ENCODE peak calls at places on chromosomes 2 and 18, in eight cellular contexts. V, C, L, E, K, M, B and H are unnamed samples.
A peak's percentile ranks its signal among the peaks of the same experiment; 100 is the strongest.

GRCh38 chr2:223815186-223815883 is 22.0 kb downstream of the AP1S3 start:
- DNase-seq in L (no peak), V (peak; percentile 97), C (no peak), M (no peak), K (no peak), B (no peak), E (no peak), H (no peak)

GRCh38 chr2:174699993-174700766 is 64.1 kb downstream of the CHRNA1 start:
- DNase-seq in M (no peak), V (peak; percentile 56), K (peak; percentile 65), C (peak; percentile 28), L (peak; percentile 7), E (peak; percentile 61), B (peak; percentile 38), H (no peak)

GRCh38 chr2:11157731-11158130 is 2.5 kb downstream of the SLC66A3 start:
- DNase-seq in C (no peak), V (no peak), E (no peak), K (no peak), M (no peak), B (no peak), L (no peak), H (no peak)

GRCh38 chr2:70785137-70785911 is 5.1 kb downstream of the FIGLA start:
- DNase-seq in B (no peak), C (no peak), E (no peak), M (peak; percentile 29), L (peak; percentile 23), V (no peak), K (peak; percentile 41), H (no peak)

GRCh38 chr2:179141206-179141605 is 91.3 kb upstream of the CCDC141 start:
- DNase-seq in E (no peak), M (no peak), B (no peak), V (no peak), C (no peak), K (no peak), L (no peak), H (no peak)

GRCh38 chr18:75248426-75249191 is 38.0 kb downstream of the TSHZ1 start:
- DNase-seq in L (peak; percentile 89), M (no peak), B (no peak), C (no peak), V (no peak), K (no peak), E (no peak), H (no peak)

GRCh38 chr2:171225989-171226388 is 65.3 kb upstream of the TLK1 start:
- DNase-seq in C (no peak), K (no peak), B (no peak), M (no peak), L (no peak), E (no peak), V (no peak), H (no peak)

GRCh38 chr2:32947076-32947483 is 327 bp downstream of the LTBP1 start:
- DNase-seq in K (no peak), V (no peak), C (no peak), L (peak; percentile 60), B (no peak), E (no peak), M (peak; percentile 30), H (no peak)

GRCh38 chr2:221529943-221530652 is 42.0 kb downstream of the EPHA4 start:
- DNase-seq in E (no peak), K (no peak), B (no peak), V (peak; percentile 77), L (peak; percentile 50), M (no peak), C (no peak), H (no peak)

GRCh38 chr2:38653715-38654494 is 12.0 kb upstream of the GALM start:
- DNase-seq in E (peak; percentile 44), L (no peak), C (no peak), M (no peak), V (no peak), B (peak; percentile 51), K (no peak), H (no peak)

GRCh38 chr2:235945608-235946140 is 222.5 kb downstream of the GBX2 start:
- DNase-seq in L (no peak), E (no peak), M (no peak), K (no peak), V (no peak), C (no peak), B (no peak), H (no peak)